ENCODE peak calls at places on chromosomes 11 and 22, in four cellular contexts. C, U, E and O are unnamed samples.

GRCh38 chr11:123083623-123084029 is 21.7 kb upstream of the HSPA8 start:
- DNase-seq in E (peak; percentile 79), C (peak; percentile 96), U (peak; percentile 96), O (peak; percentile 80)

GRCh38 chr11:12885717-12886226 is 123.3 kb upstream of the RASSF10 start:
- DNase-seq in U (no peak), C (no peak), E (no peak), O (no peak)

GRCh38 chr22:23922921-23923320 is 28.7 kb downstream of the MIF start:
- DNase-seq in E (no peak), U (no peak), C (no peak), O (no peak)

GRCh38 chr22:36413022-36413770 is 25.4 kb upstream of the MYH9 start:
- DNase-seq in E (peak; percentile 79), U (no peak), C (peak; percentile 83), O (no peak)

GRCh38 chr22:36536717-36537116 is 7.8 kb upstream of the EIF3D start:
- DNase-seq in E (no peak), C (no peak), U (no peak), O (peak; percentile 21)

GRCh38 chr11:12066056-12066798 is 44.2 kb upstream of the MICAL2 start:
- DNase-seq in C (peak; percentile 83), U (peak; percentile 54), E (peak; percentile 88), O (no peak)

GRCh38 chr11:1639102-1639620 is 9.6 kb downstream of the KRTAP5-5 start:
- DNase-seq in E (no peak), U (peak; percentile 56), C (peak; percentile 43), O (no peak)

GRCh38 chr22:35335468-35335867 is 35.8 kb downstream of the TOM1 start:
- DNase-seq in U (no peak), E (peak; percentile 32), C (no peak), O (no peak)

GRCh38 chr11:107688322-107688918 is 23.4 kb downstream of the SLN start:
- DNase-seq in U (no peak), E (no peak), C (no peak), O (no peak)

GRCh38 chr11:129951201-129951882 is 51.3 kb downstream of the PRDM10 start:
- DNase-seq in C (no peak), U (no peak), E (no peak), O (no peak)

GRCh38 chr11:111399187-111400031 is 20.3 kb upstream of the POU2AF1 start:
- DNase-seq in U (no peak), E (no peak), C (no peak), O (no peak)

GRCh38 chr22:22558972-22559603 is at the start of gene PRAME:
- DNase-seq in U (peak; percentile 27), C (peak; percentile 74), E (peak; percentile 95), O (peak; percentile 94)

GRCh38 chr22:22903355-22903777 is 15.8 kb downstream of the IGLL5 start:
- DNase-seq in U (no peak), C (no peak), E (peak; percentile 53), O (peak; percentile 19)

GRCh38 chr11:62689421-62690183 is at the start of gene LRRN4CL:
- DNase-seq in E (peak; percentile 99), C (peak; percentile 89), U (no peak), O (no peak)

GRCh38 chr11:363948-364761 is 5.1 kb upstream of the B4GALNT4 start:
- DNase-seq in E (peak; percentile 91), U (peak; percentile 37), C (peak; percentile 16), O (peak; percentile 87)

GRCh38 chr11:830295-831131 is 2.2 kb upstream of the CD151 start:
- DNase-seq in U (peak; percentile 82), C (peak; percentile 68), E (peak; percentile 98), O (peak; percentile 87)

GRCh38 chr11:134024420-134025085 is 44.3 kb upstream of the JAM3 start:
- DNase-seq in U (no peak), E (peak; percentile 90), C (no peak), O (no peak)

GRCh38 chr22:36461665-36462474 is 19.6 kb downstream of the TXN2 start:
- DNase-seq in U (peak; percentile 67), C (no peak), E (peak; percentile 88), O (no peak)

GRCh38 chr11:418343-419247 is 3.8 kb upstream of the SIGIRR start:
- DNase-seq in C (no peak), U (no peak), E (no peak), O (no peak)

GRCh38 chr11:11657101-11657935 is 35.5 kb upstream of the GALNT18 start:
- DNase-seq in E (no peak), U (peak; percentile 4), C (no peak), O (no peak)

GRCh38 chr22:21802673-21803072 is 64.8 kb downstream of the MAPK1 start:
- DNase-seq in U (no peak), E (no peak), C (no peak), O (no peak)

GRCh38 chr11:60854847-60855725 is 664 bp downstream of the PTGDR2 start:
- DNase-seq in U (no peak), C (no peak), E (peak; percentile 86), O (no peak)

GRCh38 chr11:60303661-60304060 is 23.2 kb downstream of the MS4A4A start:
- DNase-seq in E (no peak), U (no peak), C (no peak), O (no peak)

GRCh38 chr11:71326328-71326940 is 74.1 kb upstream of the SHANK2 start:
- DNase-seq in E (peak; percentile 41), C (no peak), U (no peak), O (no peak)

GRCh38 chr11:35617687-35618496 is at the start of gene FJX1:
- DNase-seq in C (peak; percentile 57), U (peak; percentile 83), E (peak; percentile 97), O (peak; percentile 75)

GRCh38 chr11:28461338-28461737 is 353.1 kb downstream of the METTL15 start:
- DNase-seq in C (no peak), U (peak; percentile 44), E (no peak), O (no peak)

GRCh38 chr11:19690885-19691284 is 21.8 kb upstream of the NAV2 start:
- DNase-seq in U (no peak), C (no peak), E (no peak), O (no peak)

GRCh38 chr11:121467965-121468364 is 15.2 kb upstream of the SORL1-AS1 start:
- DNase-seq in E (no peak), U (no peak), C (no peak), O (peak; percentile 35)

GRCh38 chr11:77068461-77069335 is 1.9 kb downstream of the CAPN5 start:
- DNase-seq in E (peak; percentile 74), U (no peak), C (no peak), O (no peak)

GRCh38 chr11:18312663-18313420 is 9.1 kb downstream of the HPS5 start:
- DNase-seq in C (no peak), U (peak; percentile 22), E (peak; percentile 54), O (no peak)

GRCh38 chr11:68142028-68142412 is 20.8 kb upstream of the CHKA start:
- DNase-seq in U (no peak), E (no peak), C (no peak), O (no peak)

GRCh38 chr22:36363378-36363931 is 24.3 kb downstream of the MYH9 start:
- DNase-seq in C (no peak), U (no peak), E (no peak), O (no peak)

GRCh38 chr22:47583959-47584562 is 821.6 kb downstream of the TBC1D22A start:
- DNase-seq in C (no peak), E (no peak), U (no peak), O (no peak)

GRCh38 chr11:72897506-72897905 is 83.3 kb downstream of the ATG16L2 start:
- DNase-seq in U (no peak), E (no peak), C (no peak), O (no peak)

GRCh38 chr11:95138448-95138847 is 48.8 kb downstream of the ENDOD1 start:
- DNase-seq in E (no peak), U (peak; percentile 42), C (no peak), O (no peak)

GRCh38 chr22:37014835-37015586 is 4.2 kb downstream of the TST start:
- DNase-seq in U (no peak), C (peak; percentile 47), E (peak; percentile 56), O (no peak)

GRCh38 chr11:64225608-64226506 is at the start of the genes NUDT22 and TRPT1:
- DNase-seq in U (peak; percentile 83), E (peak; percentile 100), C (peak; percentile 93), O (peak; percentile 91)
- TF ChIP-seq CTCF in U (peak; percentile 13), E (no peak), C (peak; percentile 18), O (peak; percentile 24)

DNA sequence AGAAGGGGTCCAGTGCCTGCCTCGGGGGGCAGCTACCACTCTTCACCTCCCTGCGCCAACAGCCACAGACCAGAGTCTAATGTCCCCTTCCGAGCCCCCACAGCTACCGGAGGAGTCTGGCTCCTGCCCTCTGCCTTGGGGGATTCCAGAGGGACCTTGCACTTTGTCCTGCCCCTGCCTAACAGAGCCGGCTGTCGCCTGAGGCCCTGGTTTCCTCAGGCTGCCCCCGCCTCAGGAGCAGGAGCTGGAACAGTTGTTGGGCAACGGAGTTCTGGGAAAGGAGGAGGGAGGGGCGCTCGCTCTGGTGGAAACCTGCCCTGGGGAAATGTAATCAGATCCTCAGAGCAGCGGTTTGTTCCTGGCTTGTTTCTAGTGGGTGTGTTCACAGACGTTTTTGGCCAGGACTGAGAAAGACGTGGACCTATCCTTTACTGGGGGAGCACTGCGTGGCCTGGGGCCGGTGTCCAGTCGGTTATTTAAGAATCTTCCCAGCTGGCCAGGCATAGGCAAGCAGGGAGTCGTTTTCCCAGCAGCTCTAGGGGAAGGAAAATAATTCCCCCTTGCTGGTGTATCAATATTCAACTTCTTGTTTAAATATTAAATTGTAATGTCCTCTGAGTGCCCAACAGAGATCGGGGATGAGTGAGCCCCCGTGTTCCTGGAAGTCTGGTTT is 32.3 kb downstream of the A4GALT start:
- DNase-seq in E (peak; percentile 99), C (peak; percentile 94), U (peak; percentile 51), O (peak; percentile 59)
- H3K27ac ChIP-seq in E (peak overlapping the region; percentile 58), C (peak overlapping the region; percentile 89), U (no peak overlapping the region), O (peak overlapping the region; percentile 8)

GRCh38 chr11:74097838-74098237 is 73.0 kb downstream of the C2CD3 start:
- DNase-seq in C (no peak), U (no peak), E (no peak), O (no peak)
- H3K36me3 ChIP-seq in C (no peaks in the 10 kb centered on the region), U (peaks cover 7% of the 10 kb centered on the region), E (peaks cover 28% of the 10 kb centered on the region), O (peaks cover 75% of the 10 kb centered on the region)

GRCh38 chr11:113802621-113803020 is 23.0 kb downstream of the CLDN25 start:
- DNase-seq in C (no peak), E (no peak), U (no peak), O (no peak)

GRCh38 chr11:113805640-113806039 is 26.0 kb downstream of the CLDN25 start:
- DNase-seq in E (no peak), C (no peak), U (no peak), O (no peak)

DNA sequence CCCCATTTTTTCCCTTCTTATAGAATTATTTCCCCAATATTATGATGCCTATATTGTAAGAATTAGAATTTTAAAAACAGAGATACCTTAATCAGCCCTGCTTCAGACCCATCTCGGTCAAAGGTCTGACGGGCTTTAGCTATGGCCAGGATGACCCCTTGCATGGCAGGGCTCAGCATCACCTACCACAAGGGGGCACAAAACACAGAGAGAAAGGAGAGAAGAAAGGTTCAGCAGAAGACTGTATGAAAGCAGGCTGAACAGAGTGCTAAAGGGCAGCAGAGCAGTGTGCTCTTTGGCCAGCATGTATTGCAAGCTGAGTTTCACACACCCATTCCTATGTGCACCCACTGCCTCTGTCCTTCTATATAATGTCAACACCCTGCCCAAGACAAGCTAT is 26.8 kb downstream of the CLDN25 start:
- DNase-seq in C (peak; percentile 19), E (no peak), U (peak; percentile 30), O (peak; percentile 65)
- TF ChIP-seq CTCF in C (peak; percentile 30), E (peak; percentile 57), U (peak; percentile 65), O (peak; percentile 76)

DNA sequence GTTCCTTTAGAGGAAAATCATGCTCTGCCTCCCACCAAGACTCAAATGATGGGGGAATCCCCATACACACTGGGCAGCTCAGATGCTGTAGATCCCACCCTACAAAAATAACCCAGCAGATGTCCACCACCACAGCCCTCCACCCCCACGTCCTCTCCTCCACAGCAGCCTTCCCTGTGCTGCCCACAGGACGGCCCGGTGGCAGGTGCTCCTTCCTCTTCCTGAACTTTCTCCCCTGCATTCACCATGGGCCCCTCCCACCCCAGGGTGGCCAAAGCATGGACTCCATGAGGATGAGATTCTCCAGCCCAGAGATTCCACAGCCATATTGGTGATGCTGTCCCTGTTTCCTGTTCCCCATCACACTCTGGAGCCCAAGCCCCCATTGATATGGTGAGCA is 368.3 kb downstream of the CADM1 start:
- DNase-seq in C (no peak), U (no peak), E (no peak), O (no peak)
- H3K27ac ChIP-seq in C (no peak overlapping the region), U (no peak overlapping the region), E (no peak overlapping the region), O (no peak overlapping the region)